ENCODE peak calls at places on chromosomes 4 and X, in eight cellular contexts. J, M, C, D, H, R, K and W are unnamed samples.

GRCh38 chr4:123564758-123565346 is 168.3 kb downstream of the SPRY1 start:
- DNase-seq in J (no peak), M (no peak), C (peak), D (no peak), H (no peak), R (peak), K (peak), W (peak)

GRCh38 chrX:40173662-40174593 is 76.2 kb upstream of the BCOR start:
- DNase-seq in J (no peak), M (peak), C (peak), D (no peak), H (peak), R (no peak), K (no peak), W (no peak)

GRCh38 chr4:39713691-39714090 is 15.8 kb downstream of the UBE2K start:
- DNase-seq in J (no peak), M (no peak), C (no peak), D (no peak), H (no peak), R (no peak), K (no peak), W (no peak)

GRCh38 chr4:185847352-185848078 is 35.5 kb upstream of the SORBS2 start:
- DNase-seq in J (peak), M (no peak), C (no peak), D (no peak), H (no peak), R (no peak), K (peak), W (no peak)

GRCh38 chr4:26557164-26557563 is 26.7 kb upstream of the TBC1D19 start:
- DNase-seq in J (no peak), M (no peak), C (no peak), D (no peak), H (no peak), R (no peak), K (no peak), W (no peak)

GRCh38 chr4:151169223-151169622 is 69.8 kb downstream of the RPS3A start:
- DNase-seq in J (peak), M (no peak), C (peak), D (no peak), H (no peak), R (no peak), K (no peak), W (no peak)

GRCh38 chr4:138972956-138973819 is 42.4 kb upstream of the NOCT start:
- DNase-seq in J (no peak), M (no peak), C (peak), D (no peak), H (no peak), R (no peak), K (no peak), W (no peak)

GRCh38 chrX:140141444-140142029 is 176.2 kb upstream of the CXorf66 start:
- DNase-seq in J (no peak), M (no peak), C (peak), D (no peak), H (no peak), R (no peak), K (peak), W (no peak)

GRCh38 chr4:85166318-85166717 is 199.8 kb upstream of the WDFY3 start:
- DNase-seq in J (no peak), M (no peak), C (no peak), D (no peak), H (no peak), R (no peak), K (no peak), W (no peak)

GRCh38 chrX:148500428-148501120 is at the start of gene AFF2:
- DNase-seq in J (peak), M (peak), C (no peak), D (no peak), H (peak), R (no peak), K (no peak), W (peak)

GRCh38 chrX:9019151-9019550 is 14.8 kb downstream of the FAM9B start:
- DNase-seq in J (no peak), M (no peak), C (no peak), D (no peak), H (no peak), R (no peak), K (no peak), W (no peak)

GRCh38 chr4:56817840-56818491 is 3.5 kb downstream of the SPINK2 start:
- DNase-seq in J (no peak), M (no peak), C (no peak), D (no peak), H (no peak), R (no peak), K (no peak), W (no peak)

GRCh38 chrX:139202742-139203410 is 327.7 kb upstream of the F9 start:
- DNase-seq in J (peak), M (no peak), C (no peak), D (no peak), H (no peak), R (no peak), K (no peak), W (no peak)

GRCh38 chrX:15930585-15930984 is 76.0 kb upstream of the AP1S2 start:
- DNase-seq in J (no peak), M (no peak), C (peak), D (no peak), H (no peak), R (no peak), K (peak), W (no peak)